ENCODE peak calls at places on chromosome 22, in ten cellular contexts. V is HT1080; W is NK-92 treated with Interleukin-12 subunit alpha and Interleukin-12 subunit beta, amount 100 ng/mL, for 24 hours; E is fibroblast of mammary gland; C is cardiac muscle cell; O is MV-4-11; Y is esophagus muscularis mucosa; Z is HTR-8/SVneo; I is stimulated activated CD8-positive, alpha-beta memory T cell treated with anti-CD3 and anti-CD28 coated beads, Interleukin-7, amount 100 ng/mL, for 1 hour; A is AG10803. P is an unnamed sample.

GRCh38 chr22:45504703-45505341 is 2.1 kb downstream of the FBLN1 start:
- DNase-seq in V (no peak), Y (no peak), C (peak), E (no peak), W (no peak), A (peak), Z (no peak), O (peak), I (no peak), P (peak)

GRCh38 chr22:49473286-49473685 is 354.4 kb downstream of the BRD1 start:
- DNase-seq in V (no peak), Y (no peak), O (no peak), Z (no peak), E (no peak), C (no peak), W (no peak), I (no peak), A (no peak), P (no peak)

GRCh38 chr22:36334838-36335603 is 52.7 kb downstream of the MYH9 start:
- DNase-seq in A (peak), W (no peak), O (peak), Z (no peak), I (no peak), E (peak), Y (no peak), C (peak), V (peak), P (peak)

GRCh38 chr22:27745154-27745553 is 56.4 kb downstream of the MN1 start:
- DNase-seq in W (no peak), C (no peak), O (no peak), Z (no peak), I (no peak), A (no peak), V (no peak), Y (no peak), E (no peak), P (no peak)

GRCh38 chr22:25754527-25755202 is 12.7 kb downstream of the MYO18B start:
- DNase-seq in C (peak), A (peak), E (peak), I (no peak), V (peak), Z (peak), Y (no peak), W (no peak), O (no peak), P (peak)

GRCh38 chr22:44391481-44392445 is 79.0 kb upstream of the SHISAL1 start:
- DNase-seq in W (no peak), E (no peak), O (no peak), I (no peak), V (no peak), C (no peak), Z (no peak), Y (no peak), A (no peak), P (no peak)

GRCh38 chr22:30605449-30606110 is 1.4 kb upstream of the TCN2 start:
- DNase-seq in I (no peak), O (peak), Z (peak), Y (no peak), C (peak), W (no peak), V (peak), A (peak), E (peak), P (peak)

GRCh38 chr22:47678048-47678447 is 915.6 kb downstream of the TBC1D22A start:
- DNase-seq in Y (no peak), I (no peak), E (no peak), V (no peak), C (no peak), O (no peak), A (no peak), W (no peak), Z (no peak), P (no peak)

GRCh38 chr22:32748509-32748908 is 53.0 kb upstream of the TIMP3 start:
- DNase-seq in E (no peak), O (no peak), V (no peak), C (no peak), I (no peak), Z (no peak), Y (no peak), A (no peak), W (no peak), P (no peak)

GRCh38 chr22:50017701-50018224 is 5.2 kb upstream of the IL17REL start:
- DNase-seq in I (no peak), C (no peak), Z (no peak), E (no peak), Y (no peak), O (no peak), W (no peak), A (no peak), V (no peak), P (no peak)

GRCh38 chr22:30196141-30196866 is 50.3 kb downstream of the LIF start:
- DNase-seq in V (peak), A (peak), Z (peak), E (peak), O (peak), C (peak), I (peak), W (peak), Y (peak), P (peak)

GRCh38 chr22:40216041-40216756 is 38.5 kb downstream of the TNRC6B start:
- DNase-seq in A (no peak), I (no peak), O (no peak), Z (no peak), W (no peak), C (no peak), V (no peak), E (no peak), Y (no peak), P (no peak)

GRCh38 chr22:48588881-48589450 is 1238.7 kb downstream of the BRD1 start:
- DNase-seq in Z (no peak), I (no peak), V (no peak), W (no peak), O (no peak), A (no peak), Y (no peak), C (no peak), E (no peak), P (no peak)

GRCh38 chr22:40694409-40694808 is 15.1 kb downstream of the MCHR1 start:
- DNase-seq in Y (no peak), A (peak), E (peak), W (no peak), I (no peak), O (no peak), Z (no peak), C (no peak), V (no peak), P (no peak)

GRCh38 chr22:20071524-20071972 is 8.5 kb upstream of the DGCR8 start:
- DNase-seq in E (no peak), C (peak), W (no peak), Y (no peak), I (no peak), Z (no peak), A (no peak), V (no peak), O (no peak), P (no peak)

GRCh38 chr22:35589071-35589735 is 27.9 kb downstream of the MB start:
- DNase-seq in W (no peak), V (peak), O (peak), Z (peak), C (peak), Y (no peak), I (no peak), A (peak), E (peak), P (peak)

GRCh38 chr22:47797546-47797945 is 1035.1 kb downstream of the TBC1D22A start:
- DNase-seq in W (no peak), Y (no peak), V (no peak), C (no peak), Z (no peak), E (no peak), O (no peak), I (no peak), A (no peak), P (no peak)

GRCh38 chr22:32745251-32745995 is 56.1 kb upstream of the TIMP3 start:
- DNase-seq in W (no peak), A (peak), I (no peak), V (peak), Z (no peak), C (peak), Y (no peak), O (peak), E (peak), P (peak)

GRCh38 chr22:26522012-26522411 is 9.7 kb upstream of the TFIP11 start:
- DNase-seq in E (no peak), Z (no peak), A (no peak), I (no peak), C (no peak), O (no peak), W (no peak), V (no peak), Y (no peak), P (no peak)

GRCh38 chr22:49310354-49310753 is 517.3 kb downstream of the BRD1 start:
- DNase-seq in Y (peak), A (no peak), I (no peak), E (no peak), C (no peak), V (no peak), O (no peak), Z (no peak), W (no peak), P (no peak)

GRCh38 chr22:23532756-23533155 is 47.3 kb downstream of the IGLL1 start:
- DNase-seq in W (no peak), E (no peak), A (no peak), O (no peak), Y (no peak), C (no peak), I (no peak), V (no peak), Z (no peak), P (no peak)

GRCh38 chr22:21665047-21665851 is 563 bp upstream of the PPIL2 start:
- DNase-seq in Y (no peak), O (no peak), C (no peak), W (no peak), V (no peak), A (no peak), I (no peak), Z (no peak), E (no peak), P (no peak)

GRCh38 chr22:21624880-21625791 is 4.7 kb downstream of the YDJC start:
- DNase-seq in E (no peak), V (no peak), C (no peak), Y (no peak), A (no peak), I (no peak), O (peak), Z (no peak), W (no peak), P (peak)

GRCh38 chr22:27151407-27151806 is 494.0 kb downstream of the MIAT start:
- DNase-seq in W (no peak), A (no peak), C (no peak), I (no peak), V (no peak), Z (no peak), O (no peak), Y (no peak), E (no peak), P (no peak)

GRCh38 chr22:36010913-36011312 is 17.7 kb downstream of the RBFOX2 start:
- DNase-seq in Y (no peak), E (peak), C (peak), O (no peak), I (no peak), V (peak), Z (peak), A (peak), W (no peak), P (peak)

GRCh38 chr22:39233736-39234120 is 11.1 kb downstream of the PDGFB start:
- DNase-seq in O (no peak), Y (no peak), C (no peak), E (no peak), A (no peak), W (no peak), Z (no peak), I (no peak), V (no peak), P (no peak)

GRCh38 chr22:44445307-44445680 is 52.7 kb downstream of the RTL6 start:
- DNase-seq in W (no peak), Z (no peak), C (no peak), I (no peak), O (no peak), A (no peak), Y (no peak), V (no peak), E (no peak), P (no peak)

GRCh38 chr22:50620861-50621490 is 7.0 kb downstream of the ARSA start:
- DNase-seq in Z (no peak), W (no peak), Y (no peak), E (peak), C (no peak), O (peak), V (no peak), A (no peak), I (no peak), P (no peak)

GRCh38 chr22:48944756-48945620 is 882.7 kb downstream of the BRD1 start:
- DNase-seq in Z (no peak), Y (peak), V (no peak), C (no peak), O (no peak), I (no peak), A (no peak), W (no peak), E (no peak), P (no peak)

GRCh38 chr22:48968201-48968959 is 859.3 kb downstream of the BRD1 start:
- DNase-seq in Z (no peak), Y (peak), I (no peak), V (no peak), E (no peak), C (no peak), W (no peak), A (no peak), O (no peak), P (no peak)

GRCh38 chr22:48888466-48889208 is 939.0 kb downstream of the BRD1 start:
- DNase-seq in V (no peak), W (no peak), A (no peak), E (no peak), I (no peak), C (no peak), O (no peak), Y (no peak), Z (no peak), P (no peak)

GRCh38 chr22:19961868-19962245 is 20.2 kb upstream of the TXNRD2 start:
- DNase-seq in V (no peak), Z (no peak), Y (no peak), I (no peak), C (no peak), O (no peak), W (no peak), E (no peak), A (no peak), P (no peak)

GRCh38 chr22:50210378-50211139 is 9.7 kb downstream of the SELENOO start:
- DNase-seq in Y (no peak), V (no peak), O (no peak), Z (no peak), W (no peak), I (no peak), E (no peak), C (no peak), A (no peak), P (no peak)

GRCh38 chr22:21044931-21045584 is 688 bp upstream of the LRRC74B start:
- DNase-seq in E (peak), W (no peak), A (peak), Y (no peak), Z (no peak), O (peak), V (peak), C (peak), I (no peak), P (peak)

GRCh38 chr22:17783317-17783716 is 9.0 kb upstream of the BID start:
- DNase-seq in W (no peak), E (peak), A (no peak), C (peak), Y (no peak), V (no peak), I (no peak), Z (no peak), O (no peak), P (no peak)

GRCh38 chr22:22906907-22907550 is 19.4 kb downstream of the IGLL5 start:
- DNase-seq in V (no peak), Y (no peak), Z (no peak), W (no peak), E (no peak), I (no peak), O (no peak), A (no peak), C (no peak), P (no peak)

GRCh38 chr22:48908547-48908946 is 919.1 kb downstream of the BRD1 start:
- DNase-seq in O (no peak), E (no peak), Z (no peak), V (no peak), C (no peak), A (no peak), I (no peak), Y (no peak), W (no peak), P (no peak)